ENCODE peak calls at places on chromosomes 5 and 9, in four cellular contexts. L is astrocyte of the spinal cord, S is endothelial cell, Q is GM20000. I is an unnamed sample.
A peak's percentile ranks its signal among the peaks of the same experiment; 100 is the strongest.

GRCh38 chr9:127064335-127064734 is 58.1 kb downstream of the ANGPTL2 start:
- DNase-seq in S (no peak), L (no peak), Q (no peak), I (no peak)

GRCh38 chr5:125894383-125894782 is 528.8 kb upstream of the GRAMD2B start:
- DNase-seq in L (peak; percentile 63), S (no peak), Q (no peak), I (peak; percentile 64)

GRCh38 chr9:21580636-21581353 is 98.7 kb upstream of the IFNE start:
- DNase-seq in S (no peak), L (peak; percentile 68), Q (no peak), I (peak; percentile 47)

GRCh38 chr9:107600060-107600573 is 110.5 kb upstream of the KLF4 start:
- DNase-seq in Q (no peak), S (no peak), L (no peak), I (peak; percentile 22)

GRCh38 chr5:148427370-148428042 is 43.7 kb downstream of the FBXO38 start:
- DNase-seq in Q (no peak), L (no peak), S (no peak), I (no peak)

GRCh38 chr5:150598046-150598445 is 42.4 kb upstream of the SYNPO start:
- DNase-seq in S (no peak), L (no peak), Q (no peak), I (no peak)

GRCh38 chr5:61675015-61675692 is 343.1 kb downstream of the ZSWIM6 start:
- DNase-seq in L (no peak), S (no peak), Q (no peak), I (no peak)

GRCh38 chr5:53008751-53009150 is 19.6 kb downstream of the ITGA2 start:
- DNase-seq in S (no peak), L (peak; percentile 53), Q (peak; percentile 42), I (peak; percentile 44)

GRCh38 chr5:108615216-108615615 is 132.5 kb upstream of the FER start:
- DNase-seq in S (no peak), Q (no peak), L (no peak), I (no peak)

GRCh38 chr9:104494808-104495207 is 9.3 kb upstream of the OR13F1 start:
- DNase-seq in Q (no peak), L (no peak), S (no peak), I (no peak)

GRCh38 chr5:112013660-112014059 is 256.7 kb upstream of the NREP start:
- DNase-seq in L (no peak), Q (no peak), S (no peak), I (no peak)

GRCh38 chr5:31106259-31106658 is 87.2 kb upstream of the CDH6 start:
- DNase-seq in Q (no peak), L (peak; percentile 56), S (no peak), I (peak; percentile 63)